ENCODE peak calls at places on chromosomes 5 and 9, in seven cellular contexts. Q, Y, T, H, I, X and M are unnamed samples.

GRCh38 chr5:56155085-56155484 is 78.0 kb downstream of the ANKRD55 start:
- DNase-seq in Y (no peak), I (no peak), Q (no peak), T (no peak), H (no peak), X (no peak), M (no peak)

GRCh38 chr5:173016621-173017046 is 33.1 kb downstream of the ATP6V0E1 start:
- DNase-seq in H (no peak), Y (no peak), T (no peak), I (no peak), Q (no peak), X (no peak), M (no peak)

GRCh38 chr9:19998823-19999455 is 210.1 kb upstream of the SLC24A2 start:
- DNase-seq in X (no peak), Y (no peak), I (no peak), T (no peak), H (no peak), Q (no peak), M (peak)

GRCh38 chr5:566636-567309 is 42.5 kb upstream of the SLC9A3 start:
- DNase-seq in I (no peak), H (no peak), T (no peak), X (no peak), Q (no peak), Y (no peak), M (no peak)

GRCh38 chr9:121233906-121234901 is 32.5 kb upstream of the RAB14 start:
- DNase-seq in T (no peak), Q (no peak), X (no peak), H (no peak), I (peak), Y (no peak), M (no peak)

GRCh38 chr9:35691757-35692301 is 2.1 kb upstream of the TPM2 start:
- DNase-seq in T (no peak), Y (no peak), I (no peak), X (no peak), Q (no peak), H (no peak), M (no peak)

GRCh38 chr5:140106101-140106500 is 7.8 kb upstream of the PURA start:
- DNase-seq in I (no peak), T (no peak), Y (no peak), Q (no peak), X (no peak), H (no peak), M (no peak)

GRCh38 chr9:131738838-131739191 is 1.1 kb downstream of the RAPGEF1 start:
- DNase-seq in T (no peak), X (no peak), Y (no peak), H (no peak), Q (no peak), I (no peak), M (peak)

GRCh38 chr9:133396952-133397351 is 20.8 kb downstream of the STKLD1 start:
- DNase-seq in T (no peak), H (no peak), I (no peak), Y (no peak), Q (no peak), X (peak), M (no peak)

GRCh38 chr5:133230823-133231578 is 179.2 kb downstream of the HSPA4 start:
- DNase-seq in Y (no peak), Q (no peak), H (no peak), X (no peak), I (no peak), T (no peak), M (no peak)